ENCODE peak calls at places on chromosomes 13 and 19, in four cellular contexts. K is PC-9, I is GM23338, G is K562. X is an unnamed sample.

GRCh38 chr13:52085416-52085815 is 43.5 kb downstream of the NEK5 start:
- DNase-seq in K (no peak), I (no peak), G (no peak), X (no peak)

GRCh38 chr13:72788831-72789230 is 6.9 kb downstream of the PIBF1 start:
- DNase-seq in K (no peak), I (no peak), G (no peak), X (no peak)

GRCh38 chr19:44207126-44207803 is 5.1 kb upstream of the ZNF227 start:
- DNase-seq in K (peak; percentile 86), I (peak; percentile 98), G (peak; percentile 94), X (peak; percentile 95)

GRCh38 chr13:98570929-98571372 is 6.0 kb downstream of the STK24 start:
- DNase-seq in K (peak; percentile 98), I (no peak), G (peak; percentile 21), X (peak; percentile 87)

GRCh38 chr13:83568019-83568418 is 314.3 kb downstream of the SLITRK1 start:
- DNase-seq in K (no peak), I (no peak), G (no peak), X (no peak)

GRCh38 chr13:41546372-41547252 is 89.3 kb downstream of the RGCC start:
- DNase-seq in K (no peak), I (no peak), G (no peak), X (no peak)

GRCh38 chr19:11027381-11027780 is 61.9 kb upstream of the LDLR start:
- DNase-seq in K (no peak), I (no peak), G (no peak), X (no peak)

GRCh38 chr13:106514928-106515634 is 20.4 kb downstream of the EFNB2 start:
- DNase-seq in K (no peak), I (no peak), G (no peak), X (no peak)

GRCh38 chr19:35856546-35857149 is at the start of gene KIRREL2:
- DNase-seq in K (no peak), I (peak; percentile 83), G (no peak), X (peak; percentile 48)

GRCh38 chr19:16537111-16537510 is 5.1 kb downstream of the CHERP start:
- DNase-seq in K (no peak), I (no peak), G (no peak), X (no peak)

GRCh38 chr19:18156268-18156667 is 3.3 kb downstream of the PIK3R2 start:
- DNase-seq in K (no peak), I (no peak), G (no peak), X (no peak)

GRCh38 chr19:34732548-34733255 is 1.3 kb upstream of the ZNF181 start:
- DNase-seq in K (no peak), I (peak; percentile 53), G (peak; percentile 67), X (peak; percentile 18)

GRCh38 chr19:7772752-7773291 is 9.8 kb downstream of the CLEC4M start:
- DNase-seq in K (peak; percentile 81), I (no peak), G (peak; percentile 19), X (no peak)

GRCh38 chr19:44903602-44904425 is 1.8 kb upstream of the APOE start:
- DNase-seq in K (peak; percentile 42), I (peak; percentile 80), G (peak; percentile 86), X (peak; percentile 64)

GRCh38 chr19:19588546-19588945 is 29.9 kb downstream of the PBX4 start:
- DNase-seq in K (peak; percentile 73), I (no peak), G (no peak), X (no peak)

GRCh38 chr13:23871616-23872220 is 17.5 kb downstream of the MIPEP start:
- DNase-seq in K (no peak), I (peak; percentile 16), G (no peak), X (peak; percentile 34)

GRCh38 chr19:16208064-16208759 is 10.5 kb downstream of the AP1M1 start:
- DNase-seq in K (no peak), I (no peak), G (no peak), X (no peak)

GRCh38 chr19:58395220-58395978 is at the start of gene RNF225:
- DNase-seq in K (peak; percentile 60), I (peak; percentile 69), G (no peak), X (no peak)

GRCh38 chr13:67069117-67069767 is 160.9 kb downstream of the PCDH9 start:
- DNase-seq in K (no peak), I (peak; percentile 31), G (no peak), X (no peak)

GRCh38 chr19:35816262-35816661 is 3.6 kb upstream of the PRODH2 start:
- DNase-seq in K (no peak), I (peak; percentile 77), G (no peak), X (no peak)

GRCh38 chr13:28558126-28558525 is 63.2 kb upstream of the FLT1 start:
- DNase-seq in K (no peak), I (no peak), G (no peak), X (no peak)

GRCh38 chr13:51523082-51523518 is 61.2 kb upstream of the WDFY2 start:
- DNase-seq in K (peak; percentile 55), I (no peak), G (no peak), X (no peak)

GRCh38 chr13:103639326-103639725 is 573.1 kb upstream of the SLC10A2 start:
- DNase-seq in K (no peak), I (no peak), G (no peak), X (no peak)

GRCh38 chr13:74755065-74755464 is 620.9 kb upstream of the KLF12 start:
- DNase-seq in K (no peak), I (no peak), G (no peak), X (no peak)

GRCh38 chr13:94088742-94089141 is 390.7 kb downstream of the DCT start:
- DNase-seq in K (no peak), I (no peak), G (no peak), X (no peak)
- H2AFZ ChIP-seq in K (no peak overlapping the region), I (no peak overlapping the region), G (no peak overlapping the region), X (no peak overlapping the region)

GRCh38 chr13:49253310-49253709 is 5.6 kb downstream of the CDADC1 start:
- DNase-seq in K (no peak), I (no peak), G (no peak), X (no peak)

GRCh38 chr13:49248433-49249002 is 793 bp downstream of the CDADC1 start:
- DNase-seq in K (no peak), I (no peak), G (peak; percentile 5), X (peak; percentile 30)

GRCh38 chr13:49246850-49247721 is 639 bp upstream of the CDADC1 start:
- DNase-seq in K (no peak), I (no peak), G (peak; percentile 14), X (no peak)

DNA sequence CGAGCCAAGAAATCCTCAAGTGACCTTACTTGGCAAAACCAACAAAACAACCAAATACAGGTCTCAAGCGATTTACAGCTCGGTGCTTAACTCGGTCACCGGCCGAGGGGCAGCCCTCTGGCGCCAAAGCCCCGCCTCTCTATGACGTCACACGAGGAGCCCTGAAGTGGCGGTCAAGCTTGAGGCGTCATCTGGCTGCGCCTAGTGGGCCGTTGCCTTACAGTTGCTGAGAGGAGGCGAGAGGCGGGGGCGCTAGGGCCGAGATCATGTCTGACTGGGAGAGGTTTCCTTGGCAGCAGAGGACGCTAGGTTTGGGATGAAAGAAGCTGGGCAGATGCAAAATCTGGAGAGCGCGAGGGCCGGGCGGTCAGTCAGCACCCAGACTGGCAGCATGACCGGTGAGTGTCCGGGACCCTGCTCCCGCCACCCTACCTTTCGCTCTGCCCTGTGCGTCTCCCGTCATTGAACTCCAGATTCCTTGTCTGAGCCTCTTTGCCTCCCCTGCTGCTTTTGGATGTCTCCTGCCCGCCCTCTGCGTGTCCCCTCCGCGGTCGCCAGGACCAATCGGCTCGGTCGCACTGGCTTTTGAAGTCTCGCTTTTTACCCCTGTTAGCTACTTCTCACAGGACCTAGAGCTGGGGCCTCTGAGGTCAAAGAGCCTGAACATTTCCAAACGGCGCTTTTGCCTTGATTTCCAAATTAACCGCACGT is at the start of gene CDADC1:
- DNase-seq in K (peak; percentile 84), I (peak; percentile 99), G (peak; percentile 95), X (peak; percentile 97)
- TF ChIP-seq CTCF in K (no peak), I (no peak), G (no peak), X (peak; percentile 16)

DNA sequence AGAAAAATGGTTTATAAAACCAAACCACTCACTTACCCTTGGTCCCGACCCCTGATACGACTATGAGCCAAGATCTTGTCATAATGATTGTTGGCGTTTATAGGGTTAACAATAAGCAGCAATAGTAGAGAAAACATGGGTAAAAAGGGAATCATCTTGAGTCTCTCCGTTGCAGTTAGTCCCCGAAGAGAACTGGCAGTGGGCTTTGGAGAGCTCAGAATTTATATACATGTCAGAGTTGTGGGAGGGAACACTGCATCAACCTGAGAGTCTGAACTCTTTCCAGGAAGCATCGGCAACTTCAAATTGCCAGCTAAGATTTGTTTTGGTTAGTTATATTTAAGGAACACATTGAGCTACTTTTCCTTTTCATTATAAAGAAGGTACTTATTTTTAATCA is at the start of gene POSTN:
- DNase-seq in K (no peak), I (no peak), G (no peak), X (no peak)
- H2AFZ ChIP-seq in K (peak within 1 kb of the TSS; percentile 59), I (peak within 1 kb of the TSS; percentile 2), G (no peak within 1 kb of the TSS), X (no peak within 1 kb of the TSS)

GRCh38 chr19:532578-533484 is 1.3 kb downstream of the CDC34 start:
- DNase-seq in K (no peak), I (peak; percentile 90), G (peak; percentile 90), X (peak; percentile 57)

GRCh38 chr19:535017-535835 is 3.7 kb downstream of the CDC34 start:
- DNase-seq in K (peak; percentile 97), I (no peak), G (no peak), X (no peak)

GRCh38 chr19:531753-532571 is at the start of gene CDC34:
- DNase-seq in K (no peak), I (no peak), G (no peak), X (peak; percentile 34)

GRCh38 chr19:533485-534058 is 2.0 kb downstream of the CDC34 start:
- DNase-seq in K (no peak), I (no peak), G (no peak), X (no peak)

GRCh38 chr19:534088-534487 is 2.5 kb downstream of the CDC34 start:
- DNase-seq in K (no peak), I (no peak), G (no peak), X (no peak)
- TF ChIP-seq CTCF in K (no peak), I (no peak), G (no peak), X (peak; percentile 17)